ENCODE peak calls at places on chromosomes 7 and 10, in eight cellular contexts. V is nephron progenitor cell; F is T-helper 1 cell; D is SW 1271; A is omental fat pad; T is stimulated activated CD8-positive, alpha-beta memory T cell treated with anti-CD3 and anti-CD28 coated beads, Interleukin-2, amount 100 ng/mL, for 48 hours; B is iris pigment epithelial cell; M is NCI-H1105 treated with DMSO at 0.1 percent for 48 hours. N is an unnamed sample.

GRCh38 chr10:71812016-71812912 is 38.8 kb downstream of the PSAP start:
- DNase-seq in F (peak; percentile 64), M (peak; percentile 59), D (no peak), B (no peak), T (peak; percentile 80), A (no peak), V (peak; percentile 75), N (peak; percentile 74)

GRCh38 chr7:44144968-44145418 is 3.9 kb upstream of the MYL7 start:
- DNase-seq in A (peak; percentile 6), F (no peak), V (no peak), T (no peak), B (no peak), D (no peak), M (no peak), N (no peak)

GRCh38 chr7:142964502-142965246 is 2.5 kb upstream of the KEL start:
- DNase-seq in D (no peak), B (no peak), T (no peak), M (no peak), A (no peak), V (no peak), F (no peak), N (no peak)

GRCh38 chr7:142872106-142872675 is 13.4 kb downstream of the TRPV6 start:
- DNase-seq in M (no peak), F (no peak), A (no peak), T (no peak), V (no peak), B (no peak), D (no peak), N (no peak)

GRCh38 chr10:100370976-100371706 is 24.1 kb downstream of the SCD start:
- DNase-seq in B (peak; percentile 83), F (peak; percentile 79), M (no peak), A (peak; percentile 35), D (peak; percentile 67), V (peak; percentile 64), T (peak; percentile 60), N (no peak)

GRCh38 chr7:69433086-69433485 is 165.2 kb upstream of the AUTS2 start:
- DNase-seq in V (no peak), A (no peak), D (no peak), F (no peak), T (no peak), B (no peak), M (no peak), N (no peak)

GRCh38 chr7:157854066-157854891 is 517.5 kb downstream of the DNAJB6 start:
- DNase-seq in T (no peak), V (no peak), A (no peak), D (no peak), M (no peak), B (no peak), F (no peak), N (no peak)

GRCh38 chr10:35335718-35336083 is 608 bp upstream of the CCNY start:
- DNase-seq in T (no peak), D (no peak), A (no peak), M (no peak), B (no peak), F (peak; percentile 27), V (no peak), N (no peak)

GRCh38 chr7:88401009-88401623 is 94.4 kb upstream of the STEAP4 start:
- DNase-seq in T (no peak), D (peak; percentile 20), B (no peak), A (no peak), V (no peak), M (peak; percentile 24), F (no peak), N (no peak)

GRCh38 chr10:99661370-99661749 is 2.1 kb downstream of the ENTPD7 start:
- DNase-seq in D (peak; percentile 73), T (no peak), F (no peak), A (no peak), V (no peak), B (peak; percentile 95), M (no peak), N (no peak)

GRCh38 chr7:101015626-101016025 is 4.3 kb upstream of the MUC17 start:
- DNase-seq in D (no peak), M (no peak), T (no peak), B (no peak), V (no peak), F (no peak), A (no peak), N (no peak)

GRCh38 chr10:122357685-122358084 is 16.8 kb upstream of the PLEKHA1 start:
- DNase-seq in D (no peak), V (no peak), F (no peak), M (no peak), A (no peak), T (no peak), B (no peak), N (no peak)

GRCh38 chr7:17523813-17524741 is 225.6 kb downstream of the AHR start:
- DNase-seq in D (peak; percentile 53), V (no peak), B (peak; percentile 97), F (no peak), A (no peak), T (no peak), M (peak; percentile 46), N (no peak)

GRCh38 chr7:44884553-44885393 is 557 bp downstream of the PURB start:
- DNase-seq in A (no peak), M (peak; percentile 41), B (peak; percentile 77), V (peak; percentile 66), T (peak; percentile 25), F (peak; percentile 60), D (peak; percentile 32), N (peak; percentile 40)

GRCh38 chr10:117168729-117169128 is 28.6 kb upstream of the KCNK18 start:
- DNase-seq in M (no peak), D (no peak), B (no peak), F (no peak), T (no peak), A (no peak), V (no peak), N (no peak)

GRCh38 chr7:107813524-107813923 is 10.5 kb upstream of the SLC26A3 start:
- DNase-seq in T (peak; percentile 23), B (no peak), D (no peak), F (peak; percentile 6), V (no peak), M (no peak), A (no peak), N (no peak)

GRCh38 chr7:132226046-132226590 is 350.2 kb downstream of the PLXNA4 start:
- DNase-seq in T (no peak), V (no peak), M (no peak), F (no peak), A (no peak), B (no peak), D (no peak), N (no peak)

GRCh38 chr10:97362310-97363033 is 27.9 kb upstream of the FRAT2 start:
- DNase-seq in M (no peak), D (no peak), V (no peak), F (no peak), T (no peak), B (no peak), A (no peak), N (no peak)

GRCh38 chr10:70131560-70131937 is 1.1 kb downstream of the AIFM2 start:
- DNase-seq in V (no peak), B (no peak), D (no peak), M (no peak), T (no peak), A (no peak), F (no peak), N (no peak)

GRCh38 chr7:101614098-101614938 is 14.8 kb downstream of the MYL10 start:
- DNase-seq in M (no peak), B (no peak), D (no peak), F (no peak), T (no peak), A (no peak), V (no peak), N (no peak)

GRCh38 chr10:61758440-61758839 is 95.7 kb downstream of the CABCOCO1 start:
- DNase-seq in M (no peak), D (no peak), B (peak; percentile 76), A (no peak), F (no peak), T (no peak), V (no peak), N (no peak)

GRCh38 chr7:125775319-125775718 is 845.7 kb upstream of the POT1 start:
- DNase-seq in F (no peak), T (no peak), A (no peak), V (no peak), D (no peak), M (peak; percentile 88), B (no peak), N (no peak)

GRCh38 chr7:159105845-159106614 is 38.6 kb downstream of the VIPR2 start:
- DNase-seq in T (no peak), A (no peak), M (no peak), D (no peak), V (no peak), B (peak; percentile 19), F (no peak), N (no peak)

GRCh38 chr10:60414111-60414510 is 24.4 kb upstream of the ANK3 start:
- DNase-seq in M (no peak), F (no peak), D (peak; percentile 21), B (no peak), V (no peak), A (no peak), T (no peak), N (no peak)

GRCh38 chr7:53900856-53901528 is 641.2 kb upstream of the VSTM2A start:
- DNase-seq in A (no peak), M (no peak), B (no peak), T (no peak), F (no peak), D (no peak), V (no peak), N (no peak)

GRCh38 chr10:102796407-102797176 is 40.6 kb downstream of the CYP17A1 start:
- DNase-seq in M (no peak), V (no peak), A (no peak), D (no peak), T (peak; percentile 44), F (peak; percentile 71), B (peak; percentile 63), N (peak; percentile 61)

GRCh38 chr7:157320607-157320979 is 16.2 kb upstream of the DNAJB6 start:
- DNase-seq in V (no peak), M (no peak), F (peak; percentile 20), B (peak; percentile 78), A (no peak), D (no peak), T (no peak), N (no peak)

GRCh38 chr7:26627221-26627620 is 237.2 kb downstream of the SKAP2 start:
- DNase-seq in A (no peak), B (no peak), V (no peak), D (no peak), M (no peak), F (no peak), T (no peak), N (no peak)

GRCh38 chr7:104074529-104074928 is 85.1 kb upstream of the RELN start:
- DNase-seq in T (no peak), D (no peak), B (no peak), A (no peak), F (no peak), M (no peak), V (no peak), N (no peak)

GRCh38 chr10:116947838-116948529 is 57.0 kb downstream of the SHTN1 start:
- DNase-seq in V (no peak), D (peak; percentile 71), F (peak; percentile 1), T (no peak), M (no peak), B (peak; percentile 65), A (no peak), N (no peak)

GRCh38 chr10:25038303-25038702 is 21.9 kb downstream of the THNSL1 start:
- DNase-seq in A (no peak), F (no peak), V (no peak), B (no peak), T (no peak), M (no peak), D (no peak), N (no peak)

GRCh38 chr10:45514283-45515270 is 140.6 kb downstream of the ALOX5 start:
- DNase-seq in A (no peak), D (no peak), M (peak; percentile 75), F (no peak), T (no peak), B (peak; percentile 40), V (no peak), N (peak; percentile 50)

GRCh38 chr7:27175005-27175625 is 995 bp upstream of the HOXA10 start:
- DNase-seq in D (no peak), M (no peak), V (peak; percentile 36), T (no peak), F (no peak), A (peak; percentile 12), B (no peak), N (no peak)

GRCh38 chr7:28640026-28640425 is 227.7 kb downstream of the CREB5 start:
- DNase-seq in B (no peak), A (no peak), F (no peak), M (no peak), D (no peak), V (no peak), T (no peak), N (no peak)